ENCODE peak calls at places on chromosome X, in six cellular contexts. P is cardiac muscle cell, I is right lobe of liver, N is psoas muscle, E is heart right ventricle, H is K562. Z is an unnamed sample.

GRCh38 chrX:35166023-35166422 is 223.4 kb downstream of the FAM47B start:
- DNase-seq in P (peak; percentile 8), I (no peak), N (no peak), E (no peak), H (no peak), Z (no peak)

GRCh38 chrX:44025611-44026010 is 52.4 kb upstream of the NDP start:
- DNase-seq in P (no peak), I (no peak), N (no peak), E (no peak), H (no peak), Z (no peak)

GRCh38 chrX:12405306-12405705 is 267.0 kb downstream of the FRMPD4 start:
- DNase-seq in P (no peak), I (no peak), N (no peak), E (no peak), H (no peak), Z (no peak)

GRCh38 chrX:103797691-103798090 is 21.1 kb downstream of the PLP1 start:
- DNase-seq in P (no peak), I (no peak), N (no peak), E (no peak), H (no peak), Z (no peak)

GRCh38 chrX:40140706-40141499 is 43.1 kb upstream of the BCOR start:
- DNase-seq in P (peak; percentile 64), I (peak; percentile 65), N (peak; percentile 44), E (peak; percentile 27), H (no peak), Z (peak; percentile 70)

GRCh38 chrX:80430826-80431501 is 10.7 kb downstream of the TENT5D start:
- DNase-seq in P (no peak), I (no peak), N (no peak), E (no peak), H (peak; percentile 14), Z (no peak)

GRCh38 chrX:40996886-40997530 is 88.2 kb upstream of the USP9X start:
- DNase-seq in P (peak; percentile 64), I (no peak), N (no peak), E (no peak), H (peak; percentile 62), Z (no peak)

GRCh38 chrX:1511829-1512228 is 25.2 kb downstream of the P2RY8 start:
- DNase-seq in P (no peak), I (no peak), N (no peak), E (no peak), H (no peak), Z (peak; percentile 38)

GRCh38 chrX:118116308-118117068 is at the start of gene KLHL13:
- DNase-seq in P (peak; percentile 64), I (peak; percentile 57), N (peak; percentile 37), E (peak; percentile 47), H (peak; percentile 81), Z (no peak)

GRCh38 chrX:85111347-85111746 is 107.7 kb downstream of the APOOL start:
- DNase-seq in P (peak; percentile 31), I (no peak), N (no peak), E (no peak), H (peak; percentile 4), Z (no peak)

GRCh38 chrX:153628129-153628528 is 18.9 kb upstream of the DUSP9 start:
- DNase-seq in P (no peak), I (no peak), N (no peak), E (no peak), H (no peak), Z (no peak)

GRCh38 chrX:146224442-146224841 is 406.8 kb downstream of the SLITRK2 start:
- DNase-seq in P (no peak), I (no peak), N (no peak), E (no peak), H (no peak), Z (no peak)

GRCh38 chrX:9644335-9644734 is 121.3 kb downstream of the GPR143 start:
- DNase-seq in P (no peak), I (no peak), N (no peak), E (no peak), H (no peak), Z (no peak)

GRCh38 chrX:38880460-38880859 is 79.2 kb downstream of the MID1IP1 start:
- DNase-seq in P (no peak), I (no peak), N (no peak), E (no peak), H (no peak), Z (no peak)

GRCh38 chrX:120781416-120781815 is 94.2 kb downstream of the CT47B1 start:
- DNase-seq in P (no peak), I (no peak), N (no peak), E (no peak), H (no peak), Z (no peak)

GRCh38 chrX:72358313-72358712 is 52.6 kb upstream of the CITED1 start:
- DNase-seq in P (no peak), I (no peak), N (no peak), E (no peak), H (no peak), Z (no peak)

GRCh38 chrX:69262036-69262905 is 97.0 kb upstream of the PJA1 start:
- DNase-seq in P (peak; percentile 26), I (no peak), N (no peak), E (no peak), H (no peak), Z (no peak)

GRCh38 chrX:64782923-64783322 is 193.3 kb downstream of the ZC4H2 start:
- DNase-seq in P (no peak), I (no peak), N (no peak), E (no peak), H (no peak), Z (no peak)

GRCh38 chrX:141405486-141405877 is 163.2 kb upstream of the SPANXC start:
- DNase-seq in P (no peak), I (no peak), N (no peak), E (no peak), H (no peak), Z (no peak)

GRCh38 chrX:13469963-13470679 is 99.3 kb upstream of the EGFL6 start:
- DNase-seq in P (no peak), I (no peak), N (no peak), E (no peak), H (no peak), Z (no peak)

GRCh38 chrX:111262086-111262485 is 8.2 kb downstream of the CAPN6 start:
- DNase-seq in P (no peak), I (no peak), N (no peak), E (no peak), H (no peak), Z (no peak)

GRCh38 chrX:41553688-41554087 is 106.5 kb downstream of the NYX start:
- DNase-seq in P (no peak), I (no peak), N (no peak), E (no peak), H (no peak), Z (no peak)

GRCh38 chrX:107777536-107777832 is at the start of gene NCBP2L:
- DNase-seq in P (no peak), I (no peak), N (no peak), E (no peak), H (no peak), Z (no peak)

GRCh38 chrX:107773906-107774435 is 1.6 kb downstream of the TSC22D3 start:
- DNase-seq in P (no peak), I (no peak), N (no peak), E (no peak), H (no peak), Z (no peak)

GRCh38 chrX:107775000-107775733 is 420 bp downstream of the TSC22D3 start:
- DNase-seq in P (no peak), I (no peak), N (no peak), E (no peak), H (no peak), Z (no peak)

GRCh38 chrX:107776649-107777535 is 641 bp upstream of the NCBP2L start:
- DNase-seq in P (peak; percentile 94), I (peak; percentile 74), N (peak; percentile 61), E (peak; percentile 51), H (peak; percentile 73), Z (peak; percentile 91)

GRCh38 chrX:107775734-107776511 is at the start of gene TSC22D3:
- DNase-seq in P (peak; percentile 94), I (peak; percentile 88), N (peak; percentile 81), E (peak; percentile 78), H (peak; percentile 62), Z (peak; percentile 86)
- H3K4me1 ChIP-seq in P (peaks cover 18% of the 10 kb centered on the region), I (no peaks in the 10 kb centered on the region), N (peaks cover 6% of the 10 kb centered on the region), E (peaks cover 16% of the 10 kb centered on the region), H (peaks cover 18% of the 10 kb centered on the region), Z (peaks cover 12% of the 10 kb centered on the region)

DNA sequence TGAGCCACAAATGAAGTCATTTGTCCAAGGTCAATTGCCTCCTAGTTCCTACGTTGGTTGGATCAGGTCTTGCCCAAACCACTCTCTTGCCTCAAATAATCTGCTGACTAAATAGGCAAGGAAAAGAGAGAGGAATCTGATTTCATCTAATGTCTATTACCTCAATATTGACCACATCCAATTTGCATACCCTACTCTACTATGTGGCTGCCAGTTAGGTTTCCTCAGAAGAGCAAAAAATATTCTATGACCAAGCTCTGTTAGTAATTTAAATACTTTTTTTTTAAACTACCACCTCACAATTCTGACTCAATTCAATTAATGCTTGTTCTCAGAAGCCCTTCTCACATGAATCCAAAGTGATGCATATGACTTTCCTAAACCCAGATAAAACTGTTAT is 98.7 kb downstream of the HUWE1 start:
- DNase-seq in P (no peak), I (no peak), N (no peak), E (no peak), H (no peak), Z (no peak)
- H3K36me3 ChIP-seq in P (peaks cover 63% of the 10 kb centered on the region), I (peaks cover 100% of the 10 kb centered on the region), N (peaks cover 100% of the 10 kb centered on the region), E (peaks cover 38% of the 10 kb centered on the region), H (peaks cover 99% of the 10 kb centered on the region), Z (peaks cover 90% of the 10 kb centered on the region)

DNA sequence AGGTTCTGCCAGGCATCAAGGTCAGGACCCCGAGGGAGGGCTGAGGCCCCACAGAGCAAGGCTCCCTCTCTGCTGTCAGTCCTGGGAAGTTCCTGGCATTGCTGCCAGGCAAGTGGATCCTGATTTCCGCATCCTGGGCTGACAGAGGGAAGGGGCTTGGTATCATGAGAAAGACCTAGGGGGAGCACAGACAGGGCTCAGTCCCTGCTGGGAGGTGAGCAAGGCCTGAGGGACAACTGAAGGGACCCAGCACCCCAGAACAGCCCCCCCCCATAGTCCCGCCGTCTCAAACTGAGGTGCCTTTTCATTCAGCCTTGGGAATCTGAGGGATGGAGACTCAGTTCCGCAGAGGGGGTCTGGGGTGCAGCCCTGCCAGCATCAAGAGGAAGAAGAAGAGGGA is 971 bp downstream of the MAGEA11 start:
- DNase-seq in P (no peak), I (no peak), N (no peak), E (no peak), H (no peak), Z (no peak)
- TF ChIP-seq CTCF in P (no peak), I (no peak), N (no peak), E (no peak), H (no peak), Z (no peak)

GRCh38 chrX:25070038-25070437 is 54.3 kb upstream of the ARX start:
- DNase-seq in P (no peak), I (no peak), N (no peak), E (no peak), H (no peak), Z (no peak)
- H3K4me1 ChIP-seq in P (no peaks in the 10 kb centered on the region), I (no peaks in the 10 kb centered on the region), N (no peaks in the 10 kb centered on the region), E (no peaks in the 10 kb centered on the region), H (no peaks in the 10 kb centered on the region), Z (no peaks in the 10 kb centered on the region)

GRCh38 chrX:18309401-18309800 is 45.1 kb downstream of the SCML2 start:
- DNase-seq in P (no peak), I (no peak), N (no peak), E (no peak), H (no peak), Z (no peak)
- H3K36me3 ChIP-seq in P (peaks cover 3% of the 10 kb centered on the region), I (no peaks in the 10 kb centered on the region), N (no peaks in the 10 kb centered on the region), E (no peaks in the 10 kb centered on the region), H (peaks cover 25% of the 10 kb centered on the region), Z (no peaks in the 10 kb centered on the region)